ENCODE peak calls at places on chromosomes 13 and 19, in eight cellular contexts. T is bronchial epithelial cell, M is A549, H is IMR-90, V is AG04449, J is foreskin fibroblast, R is body of pancreas, X is colonic mucosa. W is an unnamed sample.

GRCh38 chr19:33227242-33227650 is 1.6 kb upstream of the SLC7A10 start:
- DNase-seq in J (no peak), V (no peak), T (no peak), X (no peak), H (peak; percentile 6), M (no peak), R (no peak), W (no peak)

GRCh38 chr13:92074658-92075057 is 676.2 kb downstream of the GPC5 start:
- DNase-seq in T (peak; percentile 10), H (no peak), R (peak; percentile 16), V (no peak), J (no peak), X (no peak), M (peak; percentile 16), W (no peak)

GRCh38 chr19:13877303-13877702 is 369 bp downstream of the NANOS3 start:
- DNase-seq in R (no peak), M (no peak), H (no peak), T (no peak), X (no peak), J (no peak), V (no peak), W (no peak)

GRCh38 chr13:21717817-21718216 is 46.9 kb downstream of the FGF9 start:
- DNase-seq in J (no peak), V (no peak), R (no peak), M (no peak), T (peak; percentile 64), X (no peak), H (no peak), W (no peak)

GRCh38 chr13:114118763-114119123 is 13.7 kb downstream of the RASA3 start:
- DNase-seq in T (no peak), J (no peak), X (no peak), M (no peak), R (peak; percentile 74), V (no peak), H (peak; percentile 74), W (peak; percentile 7)

GRCh38 chr19:850221-850978 is 1.7 kb upstream of the ELANE start:
- DNase-seq in J (peak; percentile 84), R (peak; percentile 91), M (peak; percentile 92), X (peak; percentile 75), T (no peak), V (peak; percentile 47), H (peak; percentile 81), W (peak; percentile 45)

GRCh38 chr19:18440421-18440877 is 2.5 kb upstream of the ISYNA1 start:
- DNase-seq in V (no peak), R (no peak), X (no peak), M (peak; percentile 72), J (no peak), H (no peak), T (peak; percentile 8), W (peak; percentile 63)

GRCh38 chr19:48554385-48555091 is 2.6 kb downstream of the SULT2B1 start:
- DNase-seq in R (peak; percentile 50), M (peak; percentile 97), H (no peak), T (no peak), V (no peak), X (no peak), J (no peak), W (no peak)

GRCh38 chr13:111547726-111548273 is 227.4 kb downstream of the TEX29 start:
- DNase-seq in J (no peak), T (no peak), R (no peak), H (no peak), X (no peak), M (no peak), V (no peak), W (no peak)

GRCh38 chr13:41139296-41139966 is 6.8 kb upstream of the KBTBD6 start:
- DNase-seq in R (no peak), X (no peak), M (no peak), V (no peak), H (peak; percentile 66), T (peak; percentile 64), J (peak; percentile 9), W (no peak)

GRCh38 chr13:113768018-113768905 is 9.2 kb downstream of the TMEM255B start:
- DNase-seq in R (no peak), T (no peak), J (no peak), M (no peak), V (no peak), H (no peak), X (no peak), W (no peak)

GRCh38 chr13:29969286-29969685 is 118.9 kb upstream of the UBL3 start:
- DNase-seq in H (peak; percentile 92), V (peak; percentile 59), M (no peak), J (peak; percentile 26), T (peak; percentile 11), X (no peak), R (no peak), W (no peak)

GRCh38 chr13:98481511-98481951 is 95.4 kb downstream of the STK24 start:
- DNase-seq in X (no peak), T (no peak), H (peak; percentile 30), M (no peak), R (no peak), V (no peak), J (no peak), W (no peak)

GRCh38 chr19:10122066-10122465 is 2.4 kb upstream of the EIF3G start:
- DNase-seq in X (no peak), V (no peak), T (no peak), J (peak; percentile 54), R (no peak), H (peak; percentile 70), M (no peak), W (no peak)

DNA sequence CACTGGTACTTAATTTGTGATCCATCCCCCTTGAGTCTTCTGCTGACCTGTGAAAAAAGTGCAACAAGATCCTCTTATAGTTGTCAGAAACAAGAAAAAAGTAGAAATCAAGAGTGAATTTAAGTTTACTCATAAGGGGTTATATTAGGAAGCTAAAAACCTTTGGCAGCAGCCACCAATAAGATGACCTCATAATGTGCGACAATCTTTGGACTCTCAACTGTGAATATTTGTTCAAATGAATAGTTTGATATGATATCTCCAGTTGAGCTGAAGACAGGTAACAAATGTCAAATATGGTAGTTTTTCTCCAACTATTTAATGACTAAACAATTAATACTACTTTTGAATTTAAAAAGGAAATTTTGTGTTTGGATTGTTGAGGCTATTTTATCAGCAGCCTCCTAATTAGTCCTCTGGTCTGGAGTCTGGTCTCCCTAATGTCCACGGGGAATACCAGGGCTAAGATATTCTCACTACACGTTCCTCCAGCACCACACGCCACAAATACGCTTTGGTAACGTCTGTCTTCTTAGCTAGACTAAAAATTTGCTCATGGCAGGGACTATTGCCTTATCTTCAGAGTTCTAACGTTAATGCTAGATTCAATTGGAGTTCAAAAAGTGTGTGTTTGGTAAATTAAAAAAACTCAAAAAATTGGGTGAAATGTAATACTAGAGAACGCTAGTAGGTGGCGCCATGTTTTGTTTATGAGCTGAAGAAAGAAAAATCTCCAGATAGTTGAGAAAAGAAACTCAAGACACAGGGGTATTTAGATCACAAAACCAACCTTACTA is 51.0 kb upstream of the PDX1 start:
- DNase-seq in H (peak; percentile 5), R (no peak), X (no peak), J (no peak), V (no peak), T (peak; percentile 9), M (peak; percentile 7), W (no peak)
- TF ChIP-seq CTCF in H (peak; percentile 55), R (peak; percentile 56), X (peak; percentile 37), J (peak; percentile 44), V (peak; percentile 30), T (peak; percentile 31), M (peak; percentile 45), W (peak; percentile 74)

DNA sequence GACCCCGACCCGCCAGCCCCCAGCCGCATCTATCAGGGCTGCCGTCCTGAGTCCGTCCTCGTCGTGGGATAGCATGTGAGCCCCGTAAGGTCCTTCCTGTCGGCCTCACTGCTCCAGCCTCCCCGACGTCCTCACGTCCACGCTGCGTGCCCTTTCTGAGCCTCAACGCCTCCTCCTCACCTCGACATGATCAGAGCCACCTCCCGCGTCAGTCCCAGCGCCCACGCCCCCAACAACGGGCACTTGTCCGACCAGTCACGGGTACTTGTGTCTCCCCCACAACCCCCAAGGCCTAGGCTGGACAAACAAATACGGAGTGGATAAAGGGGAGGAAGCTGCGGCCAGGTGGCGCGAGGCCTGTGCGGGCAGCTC is 665 bp downstream of the ZNF497 start:
- DNase-seq in M (peak; percentile 82), X (no peak), T (no peak), H (peak; percentile 47), V (no peak), J (peak; percentile 55), R (peak; percentile 51), W (peak; percentile 76)
- TF ChIP-seq CTCF in M (no peak), X (no peak), T (peak; percentile 13), H (no peak), V (no peak), J (no peak), R (no peak), W (no peak)

GRCh38 chr13:24745516-24745860 is 18.5 kb upstream of the RNF17 start:
- DNase-seq in M (no peak), T (no peak), V (no peak), H (no peak), J (no peak), R (no peak), X (no peak), W (no peak)

GRCh38 chr13:24747248-24748151 is 16.5 kb upstream of the RNF17 start:
- DNase-seq in V (no peak), X (no peak), H (no peak), R (no peak), T (no peak), J (no peak), M (peak; percentile 41), W (peak; percentile 50)

GRCh38 chr13:24745861-24746617 is 17.9 kb upstream of the RNF17 start:
- DNase-seq in J (no peak), M (no peak), T (no peak), V (no peak), H (no peak), R (no peak), X (no peak), W (no peak)

GRCh38 chr13:24744247-24744646 is 19.7 kb upstream of the RNF17 start:
- DNase-seq in J (no peak), T (no peak), V (no peak), R (no peak), H (no peak), X (no peak), M (no peak), W (no peak)

GRCh38 chr13:24746618-24747247 is 17.2 kb upstream of the RNF17 start:
- DNase-seq in V (no peak), R (no peak), H (no peak), X (no peak), M (peak; percentile 28), T (no peak), J (no peak), W (peak; percentile 23)
- TF ChIP-seq CTCF in V (peak; percentile 2), R (no peak), H (no peak), X (no peak), M (no peak), T (no peak), J (no peak), W (no peak)

DNA sequence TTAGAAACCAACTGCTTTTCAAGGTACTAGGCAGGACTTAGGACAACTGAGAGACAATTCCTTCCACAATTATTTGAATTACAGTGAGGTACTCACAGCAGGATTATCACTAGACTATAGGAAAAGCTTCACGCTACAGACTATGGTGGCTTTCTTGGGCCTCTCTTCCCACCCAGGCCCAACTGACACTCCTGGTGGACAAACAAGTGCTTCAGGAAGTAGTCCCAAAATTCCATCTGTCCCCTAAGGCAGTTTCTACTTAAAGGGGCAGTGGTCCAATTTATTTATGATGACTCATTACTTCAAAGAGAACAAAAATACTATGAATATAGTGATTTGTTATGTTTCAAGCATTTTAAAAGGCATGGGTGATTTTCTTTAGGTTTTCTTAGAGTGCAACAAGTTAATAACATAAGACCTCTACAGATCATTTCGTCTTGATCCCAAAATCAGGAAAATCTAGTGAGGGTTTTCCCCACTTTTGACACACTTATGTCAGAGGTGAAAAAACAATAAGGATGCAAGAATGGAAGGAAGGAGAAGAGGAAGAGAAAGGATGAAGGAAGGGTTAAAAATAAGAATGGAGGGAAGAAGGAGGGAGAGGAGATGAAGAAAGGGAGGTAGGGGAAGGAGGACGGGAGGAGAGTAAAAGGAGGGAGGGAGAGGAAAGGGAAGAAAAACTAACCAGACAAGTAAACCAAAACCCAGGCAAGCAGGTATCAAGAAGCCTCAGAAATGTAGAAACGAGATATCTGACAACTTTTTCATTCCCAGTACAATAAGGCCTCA is 100.7 kb downstream of the SERP2 start:
- DNase-seq in V (no peak), R (no peak), M (peak; percentile 63), H (peak; percentile 17), J (no peak), T (no peak), X (no peak), W (no peak)
- TF ChIP-seq CTCF in V (no peak), R (no peak), M (no peak), H (no peak), J (no peak), T (no peak), X (no peak), W (no peak)

W was measured in activated CD8-positive, alpha-beta T cell treated with anti-CD3 and anti-CD28 coated beads for 36 hours.